ENCODE peak calls at places on chromosomes 12 and 14, in nine cellular contexts. R is NCI-H774; T is left cardiac atrium; P is uterus; D is RPMI7951; C is fibroblast of mammary gland; M is T-helper 2 cell; F is CD8-positive, alpha-beta T cell; O is NCI-H1436. K is an unnamed sample.

GRCh38 chr14:77032854-77033621 is 4.5 kb upstream of the IRF2BPL start:
- DNase-seq in M (peak; percentile 73), T (peak; percentile 95), F (peak; percentile 64), P (peak; percentile 94), R (peak; percentile 75), C (peak; percentile 99), O (peak; percentile 90), D (peak; percentile 98), K (peak; percentile 97)

GRCh38 chr14:53295985-53296582 is 143.0 kb upstream of the DDHD1 start:
- DNase-seq in O (peak; percentile 19), C (peak; percentile 59), D (peak; percentile 40), R (no peak), M (no peak), T (no peak), F (no peak), P (no peak), K (no peak)

GRCh38 chr14:98207466-98207865 is 1064.5 kb downstream of the BCL11B start:
- DNase-seq in O (no peak), D (no peak), R (no peak), M (no peak), P (no peak), T (no peak), C (no peak), F (no peak), K (no peak)

GRCh38 chr12:51666696-51667095 is 75.7 kb downstream of the SCN8A start:
- DNase-seq in D (no peak), F (no peak), R (no peak), C (peak; percentile 16), M (no peak), O (no peak), P (no peak), T (no peak), K (no peak)

GRCh38 chr12:26251600-26251999 is 56.2 kb downstream of the SSPN start:
- DNase-seq in P (peak; percentile 39), T (peak; percentile 83), D (no peak), C (no peak), M (no peak), O (no peak), F (no peak), R (no peak), K (no peak)

GRCh38 chr12:57430117-57430930 is 519 bp downstream of the R3HDM2 start:
- DNase-seq in T (peak; percentile 61), P (no peak), R (peak; percentile 79), M (peak; percentile 37), O (peak; percentile 70), F (peak; percentile 18), C (peak; percentile 26), D (peak; percentile 17), K (no peak)

GRCh38 chr12:25924535-25925001 is 33.9 kb upstream of the RASSF8 start:
- DNase-seq in C (no peak), O (no peak), F (no peak), M (no peak), D (peak; percentile 76), T (no peak), P (no peak), R (no peak), K (no peak)

GRCh38 chr14:61558271-61558670 is 137.0 kb upstream of the HIF1A start:
- DNase-seq in D (peak; percentile 76), C (no peak), M (no peak), R (no peak), P (no peak), O (peak; percentile 11), T (no peak), F (no peak), K (peak; percentile 65)

GRCh38 chr12:12546314-12546772 is 16.3 kb downstream of the DUSP16 start:
- DNase-seq in P (no peak), F (no peak), M (no peak), C (peak; percentile 17), T (no peak), R (peak; percentile 43), O (no peak), D (no peak), K (no peak)

GRCh38 chr14:90760591-90761316 is 55.5 kb downstream of the TTC7B start:
- DNase-seq in M (no peak), O (no peak), P (no peak), T (no peak), C (peak; percentile 56), R (no peak), D (peak; percentile 42), F (no peak), K (peak; percentile 54)

GRCh38 chr14:34436960-34437728 is 24.9 kb downstream of the SPTSSA start:
- DNase-seq in M (no peak), F (no peak), D (no peak), P (no peak), O (no peak), R (no peak), T (no peak), C (peak; percentile 46), K (no peak)